ENCODE peak calls at places on chromosomes 5 and 9, in five cellular contexts. J, F, L, O and H are unnamed samples.

GRCh38 chr5:116068028-116068632 is 16.7 kb upstream of the COMMD10 start:
- DNase-seq in J (no peak), F (no peak), L (peak), O (no peak), H (no peak)

GRCh38 chr5:138974227-138975063 is 99.3 kb upstream of the LRRTM2 start:
- DNase-seq in J (no peak), F (no peak), L (no peak), O (peak), H (peak)

GRCh38 chr9:27549196-27549737 is 19.7 kb upstream of the MOB3B start:
- DNase-seq in J (no peak), F (no peak), L (no peak), O (no peak), H (no peak)

GRCh38 chr5:93208156-93208895 is 372.7 kb downstream of the NR2F1-AS1 start:
- DNase-seq in J (no peak), F (no peak), L (no peak), O (no peak), H (no peak)

GRCh38 chr9:102499468-102499867 is 495.7 kb upstream of the CYLC2 start:
- DNase-seq in J (no peak), F (no peak), L (no peak), O (no peak), H (no peak)

GRCh38 chr5:102314328-102314727 is 18.2 kb upstream of the SLCO4C1 start:
- DNase-seq in J (no peak), F (no peak), L (no peak), O (no peak), H (no peak)

GRCh38 chr5:113505181-113505580 is 8.3 kb upstream of the YTHDC2 start:
- DNase-seq in J (no peak), F (no peak), L (no peak), O (no peak), H (no peak)

GRCh38 chr9:130884111-130884531 is 12.5 kb downstream of the QRFP start:
- DNase-seq in J (no peak), F (no peak), L (no peak), O (peak), H (no peak)

GRCh38 chr9:86410281-86410680 is 56.1 kb upstream of the TUT7 start:
- DNase-seq in J (no peak), F (no peak), L (no peak), O (no peak), H (no peak)

GRCh38 chr5:127871448-127872153 is 168.4 kb downstream of the CCDC192 start:
- DNase-seq in J (no peak), F (no peak), L (no peak), O (no peak), H (no peak)

GRCh38 chr9:128286435-128286834 is 10.4 kb downstream of the SWI5 start:
- DNase-seq in J (no peak), F (no peak), L (no peak), O (no peak), H (no peak)

GRCh38 chr9:35814841-35815543 is at the start of gene HINT2:
- DNase-seq in J (peak), F (peak), L (peak), O (peak), H (peak)

GRCh38 chr9:35818341-35818740 is 3.5 kb upstream of the HINT2 start:
- DNase-seq in J (no peak), F (no peak), L (no peak), O (no peak), H (no peak)

GRCh38 chr9:35814106-35814840 is 569 bp downstream of the HINT2 start:
- DNase-seq in J (peak), F (no peak), L (peak), O (peak), H (peak)

GRCh38 chr9:35813434-35814105 is 1.3 kb downstream of the HINT2 start:
- DNase-seq in J (no peak), F (no peak), L (peak), O (no peak), H (no peak)

GRCh38 chr9:35816708-35817107 is 1.9 kb upstream of the HINT2 start:
- DNase-seq in J (no peak), F (no peak), L (peak), O (no peak), H (no peak)
- TF ChIP-seq CTCF in J (no peak), F (no peak), L (no peak), O (no peak), H (no peak)

GRCh38 chr9:70013598-70014196 is 30.0 kb upstream of the MAMDC2 start:
- DNase-seq in J (no peak), F (no peak), L (no peak), O (peak), H (no peak)
- TF ChIP-seq EP300 in J (no peak), F (no peak), L (no peak), O (no peak), H (no peak)

GRCh38 chr9:12065050-12065449 is 628.1 kb upstream of the TYRP1 start:
- DNase-seq in J (no peak), F (no peak), L (no peak), O (no peak), H (no peak)
- TF ChIP-seq POLR2A in J (no peak), F (no peak), L (no peak), O (no peak), H (no peak)

DNA sequence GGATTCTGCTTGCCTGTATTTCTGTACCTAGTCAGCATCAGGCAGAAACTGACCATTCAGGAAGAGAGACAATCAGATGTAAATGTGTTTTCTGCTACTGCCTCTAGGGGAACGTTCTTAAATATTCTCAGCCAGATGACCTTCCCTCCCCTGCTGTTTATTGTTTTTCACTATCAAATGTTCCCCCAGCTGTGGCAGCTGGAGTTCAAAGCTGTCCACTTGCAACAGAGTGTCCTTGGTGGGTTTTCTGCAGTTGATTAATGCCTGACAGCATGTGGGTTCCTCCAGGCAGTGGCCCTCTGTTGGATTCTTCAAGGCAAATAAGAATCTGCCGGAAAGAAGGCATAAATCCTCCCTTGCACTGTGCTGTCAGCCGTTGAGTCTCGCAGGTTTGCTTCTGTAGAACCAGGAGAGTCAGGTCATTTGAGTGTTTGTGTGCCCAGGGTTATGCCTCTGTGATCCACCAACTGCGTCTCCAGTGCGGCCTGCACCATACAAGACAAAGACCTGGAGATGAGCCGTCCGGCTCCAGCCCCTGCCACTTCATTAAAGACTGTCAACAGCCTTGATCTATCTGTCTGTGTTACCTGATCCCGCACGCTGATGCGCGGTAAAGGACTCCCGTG is 203.4 kb downstream of the GADD45G start:
- DNase-seq in J (no peak), F (no peak), L (no peak), O (peak), H (no peak)
- TF ChIP-seq CTCF in J (no peak), F (peak), L (no peak), O (no peak), H (no peak)